ENCODE peak calls at places on chromosomes 7 and 10, in nine cellular contexts. Q is astrocyte of the spinal cord, F is transverse colon, Z is hepatocyte, J is mucosa of descending colon, T is choroid plexus epithelial cell, O is OCI-LY7, N is A549, E is tibial nerve. I is an unnamed sample.
A peak's percentile ranks its signal among the peaks of the same experiment; 100 is the strongest.

GRCh38 chr10:80195046-80195574 is 10.2 kb downstream of the ANXA11 start:
- DNase-seq in E (no peak), T (no peak), Z (no peak), Q (no peak), N (no peak), J (no peak), O (no peak), F (no peak), I (no peak)

GRCh38 chr10:69181433-69181832 is 1.4 kb downstream of the SUPV3L1 start:
- DNase-seq in T (no peak), Z (no peak), F (no peak), N (no peak), O (no peak), J (no peak), Q (no peak), E (no peak), I (no peak)

GRCh38 chr10:627032-627992 is 62.2 kb downstream of the DIP2C start:
- DNase-seq in F (no peak), Z (no peak), O (no peak), N (no peak), Q (no peak), J (peak; percentile 15), T (no peak), E (no peak), I (no peak)

GRCh38 chr7:143244321-143244720 is 18.9 kb upstream of the GSTK1 start:
- DNase-seq in E (no peak), Z (no peak), O (no peak), N (no peak), J (no peak), Q (no peak), T (no peak), F (no peak), I (no peak)

GRCh38 chr7:77707504-77707992 is 11.3 kb downstream of the RSBN1L start:
- DNase-seq in F (no peak), Z (no peak), Q (no peak), N (no peak), T (no peak), O (no peak), J (no peak), E (no peak), I (no peak)

GRCh38 chr10:43228783-43229207 is 38.1 kb downstream of the RASGEF1A start:
- DNase-seq in Z (no peak), F (peak; percentile 7), E (no peak), J (peak; percentile 21), T (no peak), Q (no peak), O (no peak), N (no peak), I (no peak)

GRCh38 chr7:150463461-150463860 is 13.0 kb downstream of the GIMAP8 start:
- DNase-seq in F (no peak), Z (no peak), N (no peak), J (no peak), E (no peak), T (no peak), O (no peak), Q (no peak), I (no peak)

GRCh38 chr10:9634466-9634865 is 1383.2 kb upstream of the CELF2 start:
- DNase-seq in F (no peak), Z (no peak), J (no peak), E (no peak), O (no peak), T (peak; percentile 82), N (no peak), Q (peak; percentile 87), I (peak; percentile 29)

GRCh38 chr10:61923210-61924024 is 21.9 kb downstream of the ARID5B start:
- DNase-seq in E (no peak), T (peak; percentile 83), O (no peak), F (no peak), N (no peak), Z (no peak), Q (peak; percentile 56), J (no peak), I (peak; percentile 75)

GRCh38 chr10:60290558-60290957 is 99.1 kb downstream of the ANK3 start:
- DNase-seq in J (no peak), E (no peak), O (no peak), Z (no peak), F (no peak), T (peak; percentile 50), Q (no peak), N (no peak), I (no peak)

GRCh38 chr7:885261-885892 is 9.0 kb downstream of the GET4 start:
- DNase-seq in Q (no peak), J (peak; percentile 24), N (no peak), Z (no peak), O (no peak), F (no peak), E (no peak), T (no peak), I (no peak)

GRCh38 chr10:132374176-132374575 is 22.8 kb upstream of the PWWP2B start:
- DNase-seq in T (no peak), E (no peak), N (no peak), J (peak; percentile 17), Z (no peak), O (no peak), F (no peak), Q (no peak), I (no peak)

GRCh38 chr7:14125998-14126397 is 136.5 kb upstream of the ETV1 start:
- DNase-seq in E (no peak), F (no peak), Z (no peak), N (no peak), O (no peak), T (peak; percentile 34), J (no peak), Q (peak; percentile 2), I (peak; percentile 4)

GRCh38 chr7:71491331-71491730 is 359.4 kb downstream of the GALNT17 start:
- DNase-seq in N (no peak), Q (no peak), T (peak; percentile 15), O (no peak), Z (peak; percentile 12), F (no peak), J (no peak), E (no peak), I (no peak)

GRCh38 chr7:66682350-66683093 is 53.8 kb downstream of the KCTD7 start:
- DNase-seq in N (peak; percentile 16), O (peak; percentile 36), Z (no peak), F (no peak), Q (no peak), J (no peak), E (no peak), T (peak; percentile 22), I (peak; percentile 41)

GRCh38 chr7:24702674-24703235 is 54.5 kb downstream of the GSDME start:
- DNase-seq in Z (no peak), N (no peak), J (no peak), T (no peak), O (no peak), Q (peak; percentile 33), F (no peak), E (no peak), I (no peak)

GRCh38 chr10:98019784-98020183 is 10.6 kb downstream of the CRTAC1 start:
- DNase-seq in Z (no peak), T (no peak), J (no peak), E (no peak), F (no peak), N (no peak), O (no peak), Q (no peak), I (no peak)

GRCh38 chr7:159067870-159068787 is 76.5 kb downstream of the VIPR2 start:
- DNase-seq in T (peak; percentile 26), Z (no peak), O (no peak), J (peak; percentile 44), E (peak; percentile 35), Q (no peak), N (no peak), F (peak; percentile 27), I (peak; percentile 2)

GRCh38 chr7:138843632-138844580 is 45.9 kb upstream of the ATP6V0A4 start:
- DNase-seq in F (no peak), J (no peak), N (no peak), T (no peak), O (peak; percentile 5), Z (no peak), E (no peak), Q (no peak), I (no peak)

GRCh38 chr7:1919539-1920265 is 249.6 kb downstream of the ELFN1 start:
- DNase-seq in O (no peak), Q (no peak), N (no peak), E (no peak), T (no peak), Z (peak; percentile 35), J (no peak), F (peak; percentile 33), I (no peak)
- H3K4me3 ChIP-seq in O (no peak overlapping the region), Q (no peak overlapping the region), N (no peak overlapping the region), E (no peak overlapping the region), T (no peak overlapping the region), Z (no peak overlapping the region), J (no peak overlapping the region), F (no peak overlapping the region), I (no peak overlapping the region)

GRCh38 chr10:123245264-123245663 is 91.1 kb downstream of the BUB3 start:
- DNase-seq in N (no peak), Z (no peak), E (no peak), J (no peak), Q (no peak), O (no peak), T (no peak), F (no peak), I (no peak)
- TF ChIP-seq CTCF in N (no peak), Z (no peak), E (no peak), J (no peak), Q (no peak), O (peak; percentile 17), T (no peak), F (no peak), I (no peak)

DNA sequence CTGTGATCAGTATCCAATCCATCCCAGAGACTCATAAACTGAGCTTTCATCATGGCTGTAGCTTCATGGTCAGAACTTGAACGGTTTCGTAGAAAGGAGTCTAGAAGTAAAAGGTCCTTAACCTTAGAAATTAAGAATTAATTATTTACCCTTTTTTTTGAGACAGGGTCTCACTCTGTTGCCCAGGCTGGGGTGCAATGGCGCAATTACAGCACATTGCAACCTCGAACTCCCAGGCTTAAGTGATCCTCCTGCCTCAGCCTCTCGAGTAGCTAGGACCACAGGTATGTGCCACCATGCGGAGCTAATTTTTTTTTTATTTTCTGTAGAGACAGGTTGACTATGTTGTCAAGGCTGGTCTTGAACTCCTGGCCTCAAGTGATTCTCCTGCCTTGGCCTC is 41.7 kb downstream of the ATAD1 start:
- DNase-seq in J (no peak), O (no peak), N (no peak), T (no peak), Z (no peak), Q (no peak), E (no peak), F (no peak), I (no peak)
- H3K4me3 ChIP-seq in J (no peak overlapping the region), O (no peak overlapping the region), N (no peak overlapping the region), T (no peak overlapping the region), Z (no peak overlapping the region), Q (no peak overlapping the region), E (no peak overlapping the region), F (no peak overlapping the region), I (no peak overlapping the region)

DNA sequence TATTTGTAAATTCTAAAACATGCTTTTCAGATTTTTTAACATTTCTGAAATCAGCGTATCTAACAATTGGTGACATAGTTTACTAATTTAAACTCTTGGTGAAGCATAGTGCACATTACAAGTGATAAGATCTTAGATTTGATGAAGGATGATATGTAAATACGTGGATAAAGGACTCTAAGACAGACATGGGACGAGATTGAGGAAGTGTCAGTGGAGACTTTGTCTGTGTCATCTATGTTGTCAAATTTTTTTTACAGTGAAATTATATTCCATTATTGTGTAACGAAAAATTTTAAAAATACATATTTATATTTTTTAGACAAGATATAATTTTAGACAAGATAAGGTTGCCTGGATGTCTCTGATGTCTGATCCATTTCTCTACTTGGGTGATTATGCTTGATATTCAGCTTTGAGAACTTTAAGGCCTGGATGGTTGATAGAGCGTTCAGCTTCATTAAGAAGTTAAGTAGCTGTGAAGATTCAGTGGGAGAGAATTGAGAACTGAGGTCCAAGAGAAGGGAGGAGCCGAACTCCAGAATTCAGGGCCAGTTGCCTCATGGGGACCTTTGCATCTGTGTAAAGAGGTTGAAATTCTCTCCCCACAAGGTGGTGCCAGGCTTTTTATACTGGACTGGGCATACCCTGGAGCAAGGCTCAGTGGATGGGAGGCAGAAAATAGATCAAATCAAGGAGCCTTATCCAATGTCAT is 62.7 kb downstream of the KAT6B start:
- DNase-seq in N (no peak), O (no peak), F (no peak), E (no peak), J (no peak), T (no peak), Z (no peak), Q (no peak), I (no peak)
- TF ChIP-seq CTCF in N (peak; percentile 28), O (peak; percentile 24), F (no peak), E (no peak), J (no peak), T (peak; percentile 30), Z (peak; percentile 6), Q (no peak), I (no peak)